ENCODE peak calls at places on chromosome 11, in eight cellular contexts. One of them, this sample, is unnamed. For H3K4me1, the result is how much of the 10 kb centered on the place peaks cover.

GRCh38 chr11:67345949-67346819 is 7.2 kb downstream of the POLD4 start:
- DNase-seq in Peyer's patch: no peak
- DNase-seq in endothelial cell of umbilical vein: peak
- DNase-seq in ovary: no peak
- DNase-seq in suprapubic skin: no peak
- DNase-seq in H1: no peak
- DNase-seq in HCT116: peak
- DNase-seq in A549: peak
- DNase-seq in this sample: no peak

GRCh38 chr11:106461839-106462545 is 384.5 kb downstream of the AASDHPPT start:
- DNase-seq in Peyer's patch: no peak
- DNase-seq in endothelial cell of umbilical vein: no peak
- DNase-seq in ovary: no peak
- DNase-seq in suprapubic skin: no peak
- DNase-seq in H1: no peak
- DNase-seq in HCT116: no peak
- DNase-seq in A549: no peak
- DNase-seq in this sample: no peak

GRCh38 chr11:1017269-1018005 is 19.1 kb downstream of the MUC6 start:
- DNase-seq in Peyer's patch: peak
- DNase-seq in endothelial cell of umbilical vein: peak
- DNase-seq in ovary: no peak
- DNase-seq in suprapubic skin: no peak
- DNase-seq in H1: no peak
- DNase-seq in HCT116: no peak
- DNase-seq in A549: peak
- DNase-seq in this sample: peak

GRCh38 chr11:70611890-70612289 is 213.6 kb downstream of the CTTN start:
- DNase-seq in Peyer's patch: no peak
- DNase-seq in endothelial cell of umbilical vein: no peak
- DNase-seq in ovary: no peak
- DNase-seq in suprapubic skin: no peak
- DNase-seq in H1: no peak
- DNase-seq in HCT116: no peak
- DNase-seq in A549: no peak
- DNase-seq in this sample: no peak

GRCh38 chr11:117039897-117040296 is 58.3 kb downstream of the SIK3 start:
- DNase-seq in Peyer's patch: no peak
- DNase-seq in endothelial cell of umbilical vein: no peak
- DNase-seq in ovary: no peak
- DNase-seq in suprapubic skin: no peak
- DNase-seq in H1: no peak
- DNase-seq in HCT116: no peak
- DNase-seq in A549: no peak
- DNase-seq in this sample: no peak

GRCh38 chr11:123061403-123062157 is at the start of gene HSPA8:
- DNase-seq in Peyer's patch: peak
- DNase-seq in endothelial cell of umbilical vein: peak
- DNase-seq in ovary: peak
- DNase-seq in suprapubic skin: peak
- DNase-seq in H1: no peak
- DNase-seq in HCT116: no peak
- DNase-seq in A549: no peak
- DNase-seq in this sample: peak

GRCh38 chr11:69744435-69744834 is 30.7 kb downstream of the FGF4 start:
- DNase-seq in Peyer's patch: no peak
- DNase-seq in endothelial cell of umbilical vein: peak
- DNase-seq in ovary: no peak
- DNase-seq in suprapubic skin: no peak
- DNase-seq in H1: peak
- DNase-seq in HCT116: no peak
- DNase-seq in A549: no peak
- DNase-seq in this sample: no peak

GRCh38 chr11:79160786-79161403 is 279.9 kb downstream of the TENM4 start:
- DNase-seq in Peyer's patch: no peak
- DNase-seq in endothelial cell of umbilical vein: no peak
- DNase-seq in ovary: no peak
- DNase-seq in suprapubic skin: no peak
- DNase-seq in H1: no peak
- DNase-seq in HCT116: no peak
- DNase-seq in A549: no peak
- DNase-seq in this sample: no peak

GRCh38 chr11:46142561-46142960 is 21.3 kb upstream of the PHF21A start:
- DNase-seq in Peyer's patch: no peak
- DNase-seq in endothelial cell of umbilical vein: no peak
- DNase-seq in ovary: no peak
- DNase-seq in suprapubic skin: no peak
- DNase-seq in H1: no peak
- DNase-seq in HCT116: no peak
- DNase-seq in A549: no peak
- DNase-seq in this sample: no peak
- H3K4me1 ChIP-seq in Peyer's patch: under half
- H3K4me1 ChIP-seq in endothelial cell of umbilical vein: under half
- H3K4me1 ChIP-seq in ovary: under half
- H3K4me1 ChIP-seq in suprapubic skin: under half
- H3K4me1 ChIP-seq in H1: under half
- H3K4me1 ChIP-seq in HCT116: under half
- H3K4me1 ChIP-seq in A549: under half
- H3K4me1 ChIP-seq in this sample: under half

GRCh38 chr11:20387262-20388095 is at the start of gene PRMT3:
- DNase-seq in Peyer's patch: peak
- DNase-seq in endothelial cell of umbilical vein: peak
- DNase-seq in ovary: peak
- DNase-seq in suprapubic skin: peak
- DNase-seq in H1: peak
- DNase-seq in HCT116: peak
- DNase-seq in A549: peak
- DNase-seq in this sample: peak
- TF ChIP-seq CTCF in Peyer's patch: peak
- TF ChIP-seq CTCF in endothelial cell of umbilical vein: no peak
- TF ChIP-seq CTCF in ovary: peak
- TF ChIP-seq CTCF in suprapubic skin: peak
- TF ChIP-seq CTCF in H1: no peak
- TF ChIP-seq CTCF in HCT116: peak
- TF ChIP-seq CTCF in A549: peak
- TF ChIP-seq CTCF in this sample: peak

DNA sequence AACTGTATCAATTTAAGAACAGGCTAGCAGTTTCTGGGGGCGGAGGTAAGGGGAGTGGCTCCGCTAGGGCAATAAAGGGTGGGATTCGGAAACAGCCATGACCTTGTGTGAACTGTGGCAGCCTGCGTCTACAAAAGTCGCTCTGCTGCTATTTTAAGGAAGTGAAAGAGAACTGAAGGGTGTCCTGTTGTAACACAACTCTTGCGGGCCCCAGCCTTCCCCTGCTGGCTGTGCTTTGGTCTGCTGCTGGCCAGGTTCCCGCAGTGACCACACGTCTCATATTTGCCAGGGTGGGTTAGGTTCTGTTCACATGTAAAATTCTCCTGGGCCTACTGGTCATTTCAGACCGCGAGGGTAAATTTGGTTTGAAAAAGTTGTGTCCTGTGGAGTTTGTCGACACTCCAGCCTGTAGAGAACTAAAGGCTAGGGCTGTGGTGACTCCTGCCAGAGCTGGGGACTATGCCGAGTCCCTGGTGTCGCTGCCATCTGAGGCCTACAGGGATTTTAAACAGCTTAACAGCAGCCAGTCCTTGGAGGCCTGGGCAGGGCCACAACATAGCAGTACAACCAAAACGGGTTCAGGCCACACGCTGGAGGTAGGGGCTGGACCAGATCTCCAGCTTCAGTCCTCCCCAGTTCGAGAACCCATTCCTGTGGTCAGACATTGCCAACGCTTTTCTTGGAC is 1.1 kb upstream of the PPFIBP2 start:
- DNase-seq in Peyer's patch: peak
- DNase-seq in endothelial cell of umbilical vein: peak
- DNase-seq in ovary: peak
- DNase-seq in suprapubic skin: peak
- DNase-seq in H1: no peak
- DNase-seq in HCT116: no peak
- DNase-seq in A549: no peak
- DNase-seq in this sample: peak
- TF ChIP-seq POLR2A in Peyer's patch: no peak
- TF ChIP-seq POLR2A in endothelial cell of umbilical vein: no peak
- TF ChIP-seq POLR2A in ovary: no peak
- TF ChIP-seq POLR2A in suprapubic skin: no peak
- TF ChIP-seq POLR2A in H1: no peak
- TF ChIP-seq POLR2A in HCT116: no peak
- TF ChIP-seq POLR2A in A549: no peak
- TF ChIP-seq POLR2A in this sample: no peak

DNA sequence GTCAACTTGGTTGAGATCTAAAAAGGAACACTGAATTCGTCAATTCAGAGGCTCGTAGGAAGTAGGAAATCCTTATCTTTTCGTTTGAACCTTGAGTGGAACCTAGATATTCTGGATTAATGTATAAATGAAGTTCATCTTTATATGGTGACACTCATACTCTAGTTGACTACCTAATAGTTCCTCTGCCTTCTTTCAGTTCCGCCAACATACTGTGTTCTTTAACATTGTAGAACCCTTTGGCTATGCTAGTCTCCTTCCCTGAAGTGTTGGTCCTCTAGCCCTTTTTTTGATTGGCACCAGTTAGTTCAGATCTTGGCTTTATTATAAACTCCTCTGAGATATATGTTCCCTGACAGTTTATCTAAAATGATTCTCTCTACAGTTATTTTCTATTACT is 1.5 kb downstream of the ATM start:
- DNase-seq in Peyer's patch: no peak
- DNase-seq in endothelial cell of umbilical vein: no peak
- DNase-seq in ovary: no peak
- DNase-seq in suprapubic skin: no peak
- DNase-seq in H1: no peak
- DNase-seq in HCT116: no peak
- DNase-seq in A549: no peak
- DNase-seq in this sample: no peak
- H3K4me1 ChIP-seq in Peyer's patch: under half
- H3K4me1 ChIP-seq in endothelial cell of umbilical vein: under half
- H3K4me1 ChIP-seq in ovary: under half
- H3K4me1 ChIP-seq in suprapubic skin: under half
- H3K4me1 ChIP-seq in H1: under half
- H3K4me1 ChIP-seq in HCT116: under half
- H3K4me1 ChIP-seq in A549: under half
- H3K4me1 ChIP-seq in this sample: under half

GRCh38 chr11:124922831-124923230 is 3.8 kb downstream of the HEPN1 start:
- DNase-seq in Peyer's patch: no peak
- DNase-seq in endothelial cell of umbilical vein: no peak
- DNase-seq in ovary: no peak
- DNase-seq in suprapubic skin: no peak
- DNase-seq in H1: no peak
- DNase-seq in HCT116: no peak
- DNase-seq in A549: no peak
- DNase-seq in this sample: no peak

GRCh38 chr11:124919836-124920755 is 1.0 kb downstream of the HEPN1 start:
- DNase-seq in Peyer's patch: no peak
- DNase-seq in endothelial cell of umbilical vein: no peak
- DNase-seq in ovary: no peak
- DNase-seq in suprapubic skin: no peak
- DNase-seq in H1: no peak
- DNase-seq in HCT116: no peak
- DNase-seq in A549: no peak
- DNase-seq in this sample: no peak

GRCh38 chr11:124923296-124923695 is 4.2 kb downstream of the HEPN1 start:
- DNase-seq in Peyer's patch: no peak
- DNase-seq in endothelial cell of umbilical vein: no peak
- DNase-seq in ovary: no peak
- DNase-seq in suprapubic skin: no peak
- DNase-seq in H1: no peak
- DNase-seq in HCT116: no peak
- DNase-seq in A549: no peak
- DNase-seq in this sample: no peak

GRCh38 chr11:124918950-124919349 is at the start of gene HEPN1:
- DNase-seq in Peyer's patch: no peak
- DNase-seq in endothelial cell of umbilical vein: no peak
- DNase-seq in ovary: no peak
- DNase-seq in suprapubic skin: no peak
- DNase-seq in H1: no peak
- DNase-seq in HCT116: no peak
- DNase-seq in A549: no peak
- DNase-seq in this sample: no peak

DNA sequence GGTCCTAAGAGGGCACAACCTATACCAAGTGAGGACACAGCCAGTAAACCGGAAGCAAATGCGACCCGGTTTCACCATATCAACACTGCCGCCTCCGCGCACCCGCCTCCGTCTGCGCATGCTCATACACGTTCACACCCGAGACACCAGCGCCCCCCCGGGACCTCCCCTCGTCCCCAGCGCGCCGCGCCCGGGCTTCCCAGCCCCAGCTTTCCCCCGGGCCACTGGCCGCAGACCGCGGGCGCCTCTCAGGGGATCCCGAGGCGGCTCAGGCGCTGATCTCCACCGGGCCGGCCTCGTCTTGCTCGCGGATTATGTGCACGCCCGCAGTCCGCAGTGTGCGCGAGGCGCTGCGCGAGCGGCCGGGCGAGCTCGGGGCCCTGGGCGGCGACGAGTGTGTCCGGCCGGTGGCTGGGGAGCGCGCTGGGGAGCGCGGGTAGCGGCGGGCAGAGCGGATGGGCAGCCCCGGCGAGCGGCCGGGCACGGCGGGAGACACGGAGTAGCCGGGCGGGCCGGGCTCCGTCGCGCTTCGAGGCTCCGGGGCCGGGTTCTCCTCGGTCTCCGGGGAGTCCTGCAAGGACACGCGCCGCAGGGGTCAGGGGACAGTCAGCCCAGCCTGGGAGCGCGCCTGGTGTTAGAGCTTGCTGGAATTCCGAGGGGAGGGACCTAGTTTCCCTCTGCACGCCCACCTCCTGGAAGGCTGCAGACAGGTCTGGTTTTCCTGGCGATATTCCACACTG is 2.0 kb downstream of the HEPN1 start:
- DNase-seq in Peyer's patch: no peak
- DNase-seq in endothelial cell of umbilical vein: peak
- DNase-seq in ovary: peak
- DNase-seq in suprapubic skin: peak
- DNase-seq in H1: no peak
- DNase-seq in HCT116: no peak
- DNase-seq in A549: peak
- DNase-seq in this sample: no peak
- TF ChIP-seq CTCF in Peyer's patch: no peak
- TF ChIP-seq CTCF in endothelial cell of umbilical vein: no peak
- TF ChIP-seq CTCF in ovary: no peak
- TF ChIP-seq CTCF in suprapubic skin: no peak
- TF ChIP-seq CTCF in H1: no peak
- TF ChIP-seq CTCF in HCT116: no peak
- TF ChIP-seq CTCF in A549: no peak
- TF ChIP-seq CTCF in this sample: no peak

DNA sequence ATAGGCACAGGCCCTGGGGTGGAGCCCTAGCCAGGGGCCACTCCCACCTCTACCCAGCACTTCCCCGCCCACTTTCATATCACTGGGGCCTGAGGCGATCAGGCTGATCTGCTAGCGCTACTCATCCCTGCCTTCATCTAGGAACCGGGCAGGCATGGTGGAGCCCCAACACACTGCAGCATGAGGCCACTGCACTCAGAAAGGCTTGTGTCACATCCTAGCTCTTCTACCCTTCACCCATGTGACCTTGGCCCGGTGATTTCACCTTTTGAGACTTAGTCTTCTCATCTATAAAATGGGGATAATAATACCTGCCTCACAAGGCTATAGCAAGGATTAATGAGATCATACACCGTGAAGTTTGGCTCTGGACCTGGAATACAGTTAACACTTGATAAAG is 18.1 kb upstream of the GDPD5 start:
- DNase-seq in Peyer's patch: no peak
- DNase-seq in endothelial cell of umbilical vein: no peak
- DNase-seq in ovary: no peak
- DNase-seq in suprapubic skin: no peak
- DNase-seq in H1: no peak
- DNase-seq in HCT116: no peak
- DNase-seq in A549: no peak
- DNase-seq in this sample: no peak
- TF ChIP-seq POLR2A in Peyer's patch: no peak
- TF ChIP-seq POLR2A in endothelial cell of umbilical vein: no peak
- TF ChIP-seq POLR2A in ovary: no peak
- TF ChIP-seq POLR2A in suprapubic skin: no peak
- TF ChIP-seq POLR2A in H1: no peak
- TF ChIP-seq POLR2A in HCT116: no peak
- TF ChIP-seq POLR2A in A549: no peak
- TF ChIP-seq POLR2A in this sample: no peak

This sample was measured in breast epithelium.